ENCODE peak calls at places on chromosomes 11 and 22, in four cellular contexts. A is caudate nucleus, K is tibial nerve, G is AG09319. F is an unnamed sample.

GRCh38 chr11:110524227-110524626 is 94.5 kb downstream of the FDX1 start:
- DNase-seq in A (no peak), K (no peak), G (peak; percentile 15), F (no peak)

GRCh38 chr11:114116800-114117199 is 57.3 kb downstream of the ZBTB16 start:
- DNase-seq in G (no peak), K (no peak), A (no peak), F (no peak)

GRCh38 chr11:133618500-133618899 is 86.2 kb upstream of the OPCML start:
- DNase-seq in A (no peak), G (no peak), K (no peak), F (no peak)

GRCh38 chr22:24588370-24588755 is 4.5 kb downstream of the LRRC75B start:
- DNase-seq in K (peak; percentile 48), A (peak; percentile 90), G (no peak), F (no peak)

GRCh38 chr11:73318501-73319011 is 10.5 kb downstream of the ARHGEF17 start:
- DNase-seq in A (no peak), K (no peak), G (no peak), F (no peak)

GRCh38 chr22:19430890-19431541 is 517 bp downstream of the HIRA start:
- DNase-seq in K (no peak), G (no peak), A (no peak), F (no peak)

GRCh38 chr11:74367881-74368280 is 30.4 kb downstream of the PGM2L1 start:
- DNase-seq in G (no peak), A (no peak), K (no peak), F (no peak)

GRCh38 chr22:43412808-43413785 is 1.3 kb downstream of the MPPED1 start:
- DNase-seq in G (no peak), K (no peak), A (no peak), F (no peak)

GRCh38 chr11:114705280-114706024 is 27.1 kb downstream of the NXPE2 start:
- DNase-seq in K (peak; percentile 17), A (no peak), G (no peak), F (no peak)

GRCh38 chr22:49787861-49788260 is 39.8 kb downstream of the BRD1 start:
- DNase-seq in A (no peak), G (no peak), K (no peak), F (no peak)

GRCh38 chr11:64298966-64299846 is 952 bp upstream of the CATSPERZ start:
- DNase-seq in G (no peak), A (peak; percentile 52), K (peak; percentile 51), F (no peak)

GRCh38 chr22:17629646-17630045 is 1.1 kb upstream of the ATP6V1E1 start:
- DNase-seq in K (no peak), A (no peak), G (no peak), F (no peak)

GRCh38 chr11:128210148-128210940 is 377.0 kb downstream of the ETS1 start:
- DNase-seq in K (no peak), G (peak; percentile 57), A (no peak), F (peak; percentile 23)

GRCh38 chr11:72932132-72932570 is 117.9 kb downstream of the ATG16L2 start:
- DNase-seq in A (no peak), K (no peak), G (peak; percentile 28), F (no peak)

GRCh38 chr11:17542249-17542648 is 2.0 kb downstream of the USH1C start:
- DNase-seq in K (no peak), A (no peak), G (no peak), F (no peak)

GRCh38 chr11:94884322-94884721 is 89.0 kb downstream of the CWC15 start:
- DNase-seq in A (no peak), G (no peak), K (no peak), F (no peak)

GRCh38 chr11:15607361-15608036 is 492.8 kb downstream of the INSC start:
- DNase-seq in A (no peak), K (no peak), G (no peak), F (no peak)

GRCh38 chr22:50525991-50526848 is 822 bp upstream of the SCO2 start:
- DNase-seq in G (no peak), A (no peak), K (no peak), F (peak; percentile 80)

GRCh38 chr11:64770120-64770519 is 8.2 kb downstream of the SF1 start:
- DNase-seq in K (no peak), A (no peak), G (no peak), F (no peak)

GRCh38 chr11:76419896-76420295 is 24.9 kb upstream of the EMSY start:
- DNase-seq in K (no peak), G (no peak), A (no peak), F (peak; percentile 29)

GRCh38 chr11:8059571-8060011 is 21.4 kb upstream of the TUB start:
- DNase-seq in K (no peak), A (no peak), G (no peak), F (no peak)

GRCh38 chr11:70072471-70073187 is 5.5 kb upstream of the ANO1 start:
- DNase-seq in K (no peak), A (no peak), G (no peak), F (no peak)

GRCh38 chr11:73787643-73788537 is at the start of gene MRPL48:
- DNase-seq in G (peak; percentile 85), K (peak; percentile 70), A (peak; percentile 75), F (peak; percentile 92)

GRCh38 chr11:63920870-63921417 is 4.0 kb upstream of the RCOR2 start:
- DNase-seq in A (no peak), K (no peak), G (no peak), F (peak; percentile 83)

GRCh38 chr11:121930004-121930965 is 185.7 kb downstream of the BLID start:
- DNase-seq in K (no peak), G (no peak), A (no peak), F (no peak)

GRCh38 chr11:34214961-34215805 is 109.8 kb downstream of the NAT10 start:
- DNase-seq in A (no peak), G (no peak), K (no peak), F (peak; percentile 54)

GRCh38 chr11:57439786-57440185 is 12.9 kb upstream of the SLC43A3 start:
- DNase-seq in G (no peak), A (no peak), K (no peak), F (no peak)

GRCh38 chr11:83019888-83020579 is 51.7 kb downstream of the RAB30 start:
- DNase-seq in K (no peak), G (no peak), A (peak; percentile 73), F (no peak)